ENCODE peak calls at places on chromosomes 3 and 15, in five cellular contexts. L is upper lobe of right lung; U is activated CD4-positive, CD25-positive, alpha-beta regulatory T cell; J is DMS 273 treated with DMSO at 0.1 percent for 48 hours; C is NCI-H345. V is an unnamed sample.

GRCh38 chr3:195559723-195560409 is 16.7 kb upstream of the PPP1R2 start:
- DNase-seq in L (no peak), U (no peak), J (no peak), C (no peak), V (no peak)

GRCh38 chr3:132595036-132595435 is 2.0 kb upstream of the ACKR4 start:
- DNase-seq in L (no peak), U (no peak), J (no peak), C (no peak), V (no peak)

GRCh38 chr3:129022114-129022994 is 21.2 kb downstream of the EFCC1 start:
- DNase-seq in L (peak; percentile 80), U (no peak), J (no peak), C (no peak), V (no peak)

GRCh38 chr3:117252208-117252607 is 542.6 kb downstream of the TUSC7 start:
- DNase-seq in L (no peak), U (no peak), J (no peak), C (no peak), V (no peak)

GRCh38 chr3:129927072-129927471 is 33.6 kb upstream of the TMCC1 start:
- DNase-seq in L (no peak), U (no peak), J (no peak), C (no peak), V (no peak)

GRCh38 chr3:123153821-123154323 is 47.9 kb upstream of the SEC22A start:
- DNase-seq in L (no peak), U (no peak), J (no peak), C (no peak), V (no peak)

GRCh38 chr3:170599083-170599482 is 13.2 kb upstream of the SLC7A14 start:
- DNase-seq in L (no peak), U (no peak), J (no peak), C (no peak), V (peak; percentile 42)

GRCh38 chr3:124413989-124414598 is 316.2 kb upstream of the UMPS start:
- DNase-seq in L (no peak), U (no peak), J (no peak), C (no peak), V (no peak)

GRCh38 chr3:4492240-4493007 is 724 bp upstream of the ITPR1 start:
- DNase-seq in L (peak; percentile 79), U (peak; percentile 10), J (peak; percentile 5), C (peak; percentile 33), V (peak; percentile 80)

GRCh38 chr3:126731044-126731443 is 27.0 kb downstream of the CHCHD6 start:
- DNase-seq in L (no peak), U (no peak), J (no peak), C (no peak), V (no peak)

GRCh38 chr3:10285307-10285706 is 7.4 kb downstream of the GHRL start:
- DNase-seq in L (no peak), U (no peak), J (no peak), C (no peak), V (no peak)

GRCh38 chr3:188440563-188440962 is 286.6 kb downstream of the LPP start:
- DNase-seq in L (no peak), U (no peak), J (no peak), C (no peak), V (no peak)

GRCh38 chr3:49602877-49603411 is 48.7 kb downstream of the BSN start:
- DNase-seq in L (no peak), U (peak; percentile 38), J (no peak), C (no peak), V (no peak)

GRCh38 chr15:78315686-78316085 is 16.3 kb upstream of the SKIC8 start:
- DNase-seq in L (no peak), U (no peak), J (no peak), C (peak; percentile 6), V (peak; percentile 7)

GRCh38 chr3:48194446-48195071 is 6.3 kb upstream of the CDC25A start:
- DNase-seq in L (peak; percentile 73), U (no peak), J (peak; percentile 12), C (peak; percentile 46), V (peak; percentile 65)

GRCh38 chr15:51874751-51875644 is 45.5 kb downstream of the TMOD3 start:
- DNase-seq in L (no peak), U (no peak), J (peak; percentile 46), C (no peak), V (peak; percentile 80)

GRCh38 chr3:128804817-128805166 is 74.6 kb upstream of the ACAD9 start:
- DNase-seq in L (no peak), U (no peak), J (no peak), C (no peak), V (no peak)

GRCh38 chr3:157136647-157137387 is 23.1 kb downstream of the CCNL1 start:
- DNase-seq in L (no peak), U (no peak), J (no peak), C (no peak), V (peak; percentile 26)

GRCh38 chr3:126375835-126376331 is 18.7 kb upstream of the KLF15 start:
- DNase-seq in L (peak; percentile 58), U (no peak), J (no peak), C (no peak), V (no peak)

GRCh38 chr15:70436428-70436827 is 326.9 kb downstream of the UACA start:
- DNase-seq in L (no peak), U (no peak), J (no peak), C (no peak), V (no peak)

GRCh38 chr3:136731274-136731884 is 20.8 kb downstream of the STAG1 start:
- DNase-seq in L (no peak), U (no peak), J (no peak), C (no peak), V (no peak)

GRCh38 chr3:128280466-128281455 is 127.5 kb downstream of the EEFSEC start:
- DNase-seq in L (no peak), U (no peak), J (no peak), C (peak; percentile 85), V (peak; percentile 87)

GRCh38 chr3:80367149-80367548 is 599.4 kb upstream of the ROBO1 start:
- DNase-seq in L (no peak), U (no peak), J (no peak), C (no peak), V (no peak)

GRCh38 chr15:95772982-95773381 is 557.5 kb upstream of the NR2F2 start:
- DNase-seq in L (no peak), U (no peak), J (no peak), C (no peak), V (no peak)

GRCh38 chr3:99875925-99876781 is 58.5 kb downstream of the CMSS1 start:
- DNase-seq in L (peak; percentile 91), U (peak; percentile 29), J (no peak), C (no peak), V (peak; percentile 29)

GRCh38 chr15:82986442-82986780 is 401 bp downstream of the RAMAC start:
- DNase-seq in L (no peak), U (no peak), J (no peak), C (no peak), V (no peak)

GRCh38 chr15:79003301-79003700 is 58.5 kb upstream of the CTSH start:
- DNase-seq in L (no peak), U (no peak), J (no peak), C (no peak), V (no peak)

GRCh38 chr3:102141096-102141912 is 292.0 kb downstream of the NFKBIZ start:
- DNase-seq in L (no peak), U (no peak), J (no peak), C (no peak), V (no peak)

GRCh38 chr3:151225040-151225975 is 22.3 kb upstream of the GPR171 start:
- DNase-seq in L (no peak), U (no peak), J (no peak), C (no peak), V (no peak)

GRCh38 chr15:76153241-76154197 is 93.7 kb downstream of the TMEM266 start:
- DNase-seq in L (no peak), U (no peak), J (peak; percentile 66), C (no peak), V (no peak)

GRCh38 chr3:20352547-20353164 is 166.7 kb upstream of the SGO1 start:
- DNase-seq in L (no peak), U (no peak), J (peak; percentile 60), C (no peak), V (peak; percentile 60)

GRCh38 chr15:30923429-30923828 is 19.7 kb downstream of the FAN1 start:
- DNase-seq in L (no peak), U (no peak), J (no peak), C (no peak), V (no peak)

GRCh38 chr3:146331967-146332366 is 81.1 kb upstream of the PLSCR4 start:
- DNase-seq in L (no peak), U (no peak), J (no peak), C (no peak), V (no peak)

GRCh38 chr3:127389415-127389814 is 101.6 kb upstream of the PRR20G start:
- DNase-seq in L (peak; percentile 44), U (no peak), J (no peak), C (no peak), V (no peak)

GRCh38 chr15:96336045-96336642 is 5.6 kb downstream of the NR2F2 start:
- DNase-seq in L (no peak), U (no peak), J (no peak), C (no peak), V (peak; percentile 90)

GRCh38 chr15:48393650-48394049 is 62.4 kb downstream of the DUT start:
- DNase-seq in L (no peak), U (no peak), J (peak; percentile 83), C (no peak), V (no peak)

GRCh38 chr3:154970796-154971195 is 109.3 kb upstream of the MME start:
- DNase-seq in L (no peak), U (no peak), J (no peak), C (no peak), V (no peak)

V was measured in NCI-H526.